ENCODE peak calls at places on chromosomes 16 and 17, in four cellular contexts. One of them, this sample, is unnamed.

GRCh38 chr17:57604771-57605733 is 140.0 kb downstream of the CCDC182 start:
- DNase-seq in fibroblast of lung: peak; percentile 55
- DNase-seq in hepatocyte: peak; percentile 74
- DNase-seq in body of pancreas: peak; percentile 55
- DNase-seq in this sample: peak; percentile 45

GRCh38 chr17:43019418-43019817 is 2.8 kb downstream of the VAT1 start:
- DNase-seq in fibroblast of lung: no peak
- DNase-seq in hepatocyte: no peak
- DNase-seq in body of pancreas: no peak
- DNase-seq in this sample: no peak

GRCh38 chr17:8935194-8935593 is 30.3 kb downstream of the PIK3R5 start:
- DNase-seq in fibroblast of lung: peak; percentile 7
- DNase-seq in hepatocyte: no peak
- DNase-seq in body of pancreas: no peak
- DNase-seq in this sample: no peak

GRCh38 chr17:21843951-21844590 is 151.7 kb downstream of the KCNJ18 start:
- DNase-seq in fibroblast of lung: no peak
- DNase-seq in hepatocyte: no peak
- DNase-seq in body of pancreas: no peak
- DNase-seq in this sample: no peak

GRCh38 chr17:77373298-77374169 is 232.8 kb downstream of the SEC14L1 start:
- DNase-seq in fibroblast of lung: no peak
- DNase-seq in hepatocyte: peak; percentile 71
- DNase-seq in body of pancreas: peak; percentile 45
- DNase-seq in this sample: no peak

GRCh38 chr17:8940866-8941471 is 24.5 kb downstream of the PIK3R5 start:
- DNase-seq in fibroblast of lung: no peak
- DNase-seq in hepatocyte: no peak
- DNase-seq in body of pancreas: no peak
- DNase-seq in this sample: no peak

GRCh38 chr17:61837175-61838051 is 25.9 kb downstream of the BRIP1 start:
- DNase-seq in fibroblast of lung: peak; percentile 56
- DNase-seq in hepatocyte: peak; percentile 84
- DNase-seq in body of pancreas: peak; percentile 75
- DNase-seq in this sample: peak; percentile 49

GRCh38 chr16:10039220-10040096 is 142.8 kb downstream of the GRIN2A start:
- DNase-seq in fibroblast of lung: peak; percentile 37
- DNase-seq in hepatocyte: peak; percentile 35
- DNase-seq in body of pancreas: peak; percentile 16
- DNase-seq in this sample: no peak

GRCh38 chr17:63704836-63705235 is 4.9 kb upstream of the LIMD2 start:
- DNase-seq in fibroblast of lung: no peak
- DNase-seq in hepatocyte: no peak
- DNase-seq in body of pancreas: no peak
- DNase-seq in this sample: no peak

GRCh38 chr17:29018788-29019474 is 13.1 kb upstream of the SEZ6 start:
- DNase-seq in fibroblast of lung: no peak
- DNase-seq in hepatocyte: no peak
- DNase-seq in body of pancreas: no peak
- DNase-seq in this sample: no peak

GRCh38 chr17:81419333-81419885 is 24.2 kb downstream of the BAHCC1 start:
- DNase-seq in fibroblast of lung: peak; percentile 93
- DNase-seq in hepatocyte: peak; percentile 89
- DNase-seq in body of pancreas: peak; percentile 77
- DNase-seq in this sample: peak; percentile 82

GRCh38 chr17:32970281-32970680 is 21.4 kb upstream of the SPACA3 start:
- DNase-seq in fibroblast of lung: peak; percentile 40
- DNase-seq in hepatocyte: no peak
- DNase-seq in body of pancreas: peak; percentile 59
- DNase-seq in this sample: no peak

GRCh38 chr17:59496178-59496577 is 69.2 kb upstream of the DHX40 start:
- DNase-seq in fibroblast of lung: no peak
- DNase-seq in hepatocyte: no peak
- DNase-seq in body of pancreas: peak; percentile 69
- DNase-seq in this sample: no peak

GRCh38 chr16:47927330-47927729 is 228.5 kb downstream of the ABCC12 start:
- DNase-seq in fibroblast of lung: peak; percentile 70
- DNase-seq in hepatocyte: no peak
- DNase-seq in body of pancreas: no peak
- DNase-seq in this sample: no peak

GRCh38 chr17:33028061-33028460 is 36.4 kb downstream of the SPACA3 start:
- DNase-seq in fibroblast of lung: no peak
- DNase-seq in hepatocyte: no peak
- DNase-seq in body of pancreas: no peak
- DNase-seq in this sample: no peak

GRCh38 chr17:34916120-34916519 is 45.1 kb downstream of the CCT6B start:
- DNase-seq in fibroblast of lung: no peak
- DNase-seq in hepatocyte: no peak
- DNase-seq in body of pancreas: no peak
- DNase-seq in this sample: no peak

GRCh38 chr16:86512860-86513470 is 2.6 kb downstream of the FOXF1 start:
- DNase-seq in fibroblast of lung: no peak
- DNase-seq in hepatocyte: no peak
- DNase-seq in body of pancreas: no peak
- DNase-seq in this sample: no peak

GRCh38 chr16:86511317-86512161 is 1.2 kb downstream of the FOXF1 start:
- DNase-seq in fibroblast of lung: no peak
- DNase-seq in hepatocyte: no peak
- DNase-seq in body of pancreas: no peak
- DNase-seq in this sample: no peak

GRCh38 chr16:86513471-86514277 is 3.3 kb downstream of the FOXF1 start:
- DNase-seq in fibroblast of lung: no peak
- DNase-seq in hepatocyte: no peak
- DNase-seq in body of pancreas: no peak
- DNase-seq in this sample: no peak

GRCh38 chr16:86510465-86511261 is at the start of gene FOXF1:
- DNase-seq in fibroblast of lung: peak; percentile 81
- DNase-seq in hepatocyte: no peak
- DNase-seq in body of pancreas: no peak
- DNase-seq in this sample: no peak

GRCh38 chr16:86512301-86512859 is 2.1 kb downstream of the FOXF1 start:
- DNase-seq in fibroblast of lung: peak; percentile 45
- DNase-seq in hepatocyte: no peak
- DNase-seq in body of pancreas: no peak
- DNase-seq in this sample: no peak
- H3K27ac ChIP-seq in fibroblast of lung: peak overlapping the region; percentile 97
- H3K27ac ChIP-seq in hepatocyte: peak overlapping the region; percentile 99
- H3K27ac ChIP-seq in body of pancreas: peak overlapping the region; percentile 6
- H3K27ac ChIP-seq in this sample: no peak overlapping the region

DNA sequence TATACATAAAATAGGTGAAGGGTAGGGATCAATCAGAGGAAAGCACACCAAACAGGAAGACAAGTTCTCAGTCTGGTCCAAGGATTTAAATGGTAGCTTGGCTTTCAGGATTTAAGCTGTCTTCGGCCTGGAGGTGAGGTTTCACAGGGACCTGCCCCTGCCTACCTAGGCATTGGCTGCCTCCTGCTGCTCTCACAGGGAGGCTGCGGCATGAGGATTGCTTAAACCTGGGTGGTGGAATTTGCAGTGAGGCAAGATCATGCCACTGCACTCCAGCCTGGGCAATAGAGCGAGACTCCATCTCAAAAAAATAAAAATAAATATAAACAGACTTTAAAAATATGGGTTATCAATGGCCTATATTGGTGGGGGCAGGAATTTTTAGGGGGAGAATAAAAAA is 114.5 kb downstream of the GAS7 start:
- DNase-seq in fibroblast of lung: no peak
- DNase-seq in hepatocyte: no peak
- DNase-seq in body of pancreas: no peak
- DNase-seq in this sample: no peak
- H3K4me3 ChIP-seq in fibroblast of lung: no peak overlapping the region
- H3K4me3 ChIP-seq in hepatocyte: no peak overlapping the region
- H3K4me3 ChIP-seq in body of pancreas: no peak overlapping the region
- H3K4me3 ChIP-seq in this sample: no peak overlapping the region

DNA sequence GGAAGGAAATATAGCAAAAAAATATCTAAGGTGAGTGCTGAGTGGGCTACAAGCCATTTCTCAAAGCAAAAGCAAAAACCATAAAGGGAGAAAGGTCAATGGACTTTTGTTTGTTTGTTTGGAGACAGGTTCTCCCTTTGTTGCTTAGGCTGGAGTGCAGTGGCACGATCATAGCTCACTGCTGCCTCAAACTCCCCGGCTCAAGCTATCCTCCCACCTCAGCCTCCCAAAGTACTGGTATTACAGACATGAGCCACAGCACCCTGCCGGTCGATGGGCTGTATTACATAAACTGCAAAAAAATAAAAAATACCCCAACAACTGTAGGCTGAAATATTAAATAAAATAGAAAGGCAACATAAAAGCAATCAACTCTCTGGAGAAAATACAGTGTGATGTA is 3.5 kb upstream of the RBBP6 start:
- DNase-seq in fibroblast of lung: no peak
- DNase-seq in hepatocyte: no peak
- DNase-seq in body of pancreas: no peak
- DNase-seq in this sample: no peak
- TF ChIP-seq CTCF in fibroblast of lung: no peak
- TF ChIP-seq CTCF in hepatocyte: no peak
- TF ChIP-seq CTCF in body of pancreas: no peak
- TF ChIP-seq CTCF in this sample: no peak

GRCh38 chr17:46097497-46097896 is 95.7 kb downstream of the KANSL1 start:
- DNase-seq in fibroblast of lung: peak; percentile 12
- DNase-seq in hepatocyte: no peak
- DNase-seq in body of pancreas: no peak
- DNase-seq in this sample: peak; percentile 33

DNA sequence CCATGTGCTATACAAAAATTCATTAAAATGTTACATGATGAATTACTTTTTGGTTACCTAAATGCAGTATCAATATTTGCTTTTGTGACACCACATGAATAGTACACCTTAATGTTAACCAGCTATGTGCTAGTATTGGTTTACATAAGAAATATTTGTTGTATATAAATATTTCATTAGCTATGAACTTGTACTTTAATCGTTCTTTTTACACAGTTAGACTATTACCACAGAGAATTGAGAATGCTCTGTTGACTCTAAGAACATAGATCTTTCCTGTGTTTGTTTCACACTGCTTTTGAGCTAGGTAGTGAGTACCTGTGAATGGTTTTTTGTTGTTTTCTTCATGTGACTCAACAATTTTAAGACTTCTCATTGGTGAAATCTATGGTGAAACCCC is 93.4 kb downstream of the KANSL1 start:
- DNase-seq in fibroblast of lung: no peak
- DNase-seq in hepatocyte: no peak
- DNase-seq in body of pancreas: no peak
- DNase-seq in this sample: no peak
- H3K27ac ChIP-seq in fibroblast of lung: no peak overlapping the region
- H3K27ac ChIP-seq in hepatocyte: no peak overlapping the region
- H3K27ac ChIP-seq in body of pancreas: no peak overlapping the region
- H3K27ac ChIP-seq in this sample: peak overlapping the region; percentile 80

GRCh38 chr17:48588519-48588918 is 1.5 kb downstream of the HOXB3 start:
- DNase-seq in fibroblast of lung: no peak
- DNase-seq in hepatocyte: no peak
- DNase-seq in body of pancreas: no peak
- DNase-seq in this sample: no peak
- H3K4me3 ChIP-seq in fibroblast of lung: peak overlapping the region; percentile 91
- H3K4me3 ChIP-seq in hepatocyte: no peak overlapping the region
- H3K4me3 ChIP-seq in body of pancreas: no peak overlapping the region
- H3K4me3 ChIP-seq in this sample: no peak overlapping the region

GRCh38 chr16:7615565-7615964 is 282.9 kb downstream of the RBFOX1 start:
- DNase-seq in fibroblast of lung: no peak
- DNase-seq in hepatocyte: no peak
- DNase-seq in body of pancreas: no peak
- DNase-seq in this sample: no peak
- TF ChIP-seq CTCF in fibroblast of lung: no peak
- TF ChIP-seq CTCF in hepatocyte: no peak
- TF ChIP-seq CTCF in body of pancreas: no peak
- TF ChIP-seq CTCF in this sample: no peak